ENCODE peak calls at places on chromosomes 2 and 18, in four cellular contexts. E is GM12891, W is K562, J is HL-60. P is an unnamed sample.

GRCh38 chr2:151930042-151930441 is 101.8 kb upstream of the ARL5A start:
- DNase-seq in J (no peak), E (no peak), W (no peak), P (no peak)

GRCh38 chr2:187434342-187434785 is 13.7 kb downstream of the CALCRL start:
- DNase-seq in E (no peak), J (no peak), W (no peak), P (no peak)

GRCh38 chr2:221844187-221844586 is 272.1 kb upstream of the EPHA4 start:
- DNase-seq in W (no peak), E (no peak), J (no peak), P (peak)

GRCh38 chr2:100365434-100365833 is 43.1 kb upstream of the LONRF2 start:
- DNase-seq in J (no peak), W (no peak), E (no peak), P (no peak)

GRCh38 chr2:189328451-189329249 is 112.6 kb upstream of the WDR75 start:
- DNase-seq in J (no peak), W (no peak), E (no peak), P (no peak)

GRCh38 chr2:146123714-146124113 is 1603.8 kb upstream of the ZEB2 start:
- DNase-seq in W (no peak), J (no peak), E (no peak), P (no peak)

GRCh38 chr2:239368321-239368720 is 32.5 kb downstream of the HDAC4 start:
- DNase-seq in J (no peak), E (no peak), W (no peak), P (no peak)

GRCh38 chr18:21391074-21391673 is 149.1 kb downstream of the GREB1L start:
- DNase-seq in E (no peak), J (no peak), W (no peak), P (peak)

GRCh38 chr18:57837917-57838548 is 34.9 kb upstream of the ATP8B1 start:
- DNase-seq in E (no peak), J (no peak), W (no peak), P (peak)

GRCh38 chr2:166609183-166609959 is 115.3 kb upstream of the SCN7A start:
- DNase-seq in W (no peak), E (no peak), J (no peak), P (no peak)

GRCh38 chr2:63364866-63365265 is 223.4 kb downstream of the WDPCP start:
- DNase-seq in J (no peak), W (no peak), E (no peak), P (no peak)

GRCh38 chr2:53476800-53477199 is 290.8 kb upstream of the CHAC2 start:
- DNase-seq in W (no peak), J (no peak), E (no peak), P (no peak)

GRCh38 chr18:56568986-56569385 is 69.4 kb downstream of the TXNL1 start:
- DNase-seq in J (peak), W (no peak), E (no peak), P (no peak)

GRCh38 chr18:9763876-9764605 is 55.9 kb downstream of the RAB31 start:
- DNase-seq in J (no peak), W (no peak), E (no peak), P (no peak)
- TF ChIP-seq SPI1 in J (no peak), W (no peak), E (no peak), P (no peak)

GRCh38 chr2:237687666-237688065 is 60.3 kb downstream of the LRRFIP1 start:
- DNase-seq in J (peak), W (no peak), E (peak), P (no peak)
- TF ChIP-seq SPI1 in J (no peak), W (no peak), E (no peak), P (no peak)

DNA sequence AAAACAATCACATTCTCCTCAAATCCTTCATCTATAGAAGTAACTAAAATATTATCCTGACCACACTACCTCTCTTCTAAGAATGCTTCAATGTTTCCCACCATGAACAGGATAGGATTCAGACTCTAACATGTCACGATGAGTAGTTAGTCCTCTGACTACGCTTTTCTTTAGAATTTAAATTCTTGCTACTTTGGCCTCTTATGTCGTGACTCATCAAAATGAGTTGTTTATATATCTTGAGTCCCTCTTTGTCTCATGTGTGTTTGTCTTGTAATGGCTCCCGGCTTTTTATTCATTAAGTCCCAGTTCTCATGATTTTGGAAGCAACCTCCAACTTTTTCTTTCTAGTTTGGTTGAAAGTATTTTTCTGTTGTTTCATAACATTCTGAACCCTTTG is 1289.2 kb downstream of the DSC3 start:
- DNase-seq in J (no peak), W (no peak), E (no peak), P (no peak)
- TF ChIP-seq SPI1 in J (no peak), W (no peak), E (no peak), P (no peak)

DNA sequence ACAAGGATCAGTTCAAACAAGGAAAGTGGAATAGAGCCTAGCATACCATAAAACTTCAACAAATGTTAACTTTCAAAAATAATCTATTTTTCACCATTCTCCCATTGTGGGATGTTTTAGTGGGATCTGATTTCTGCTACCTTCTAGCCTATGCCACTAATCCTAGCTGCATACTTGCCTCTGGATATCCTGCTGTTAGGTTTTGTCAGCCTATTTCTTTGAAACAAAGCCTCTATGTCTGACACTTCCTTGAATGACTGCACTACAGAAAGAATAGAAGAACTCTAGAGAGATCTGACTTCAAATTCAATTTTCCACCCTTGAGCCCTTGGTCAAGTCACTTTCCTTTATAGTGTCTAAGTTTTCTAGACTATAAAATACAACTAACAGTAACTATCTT is 291.5 kb downstream of the PTH2R start:
- DNase-seq in J (no peak), W (no peak), E (no peak), P (no peak)
- TF ChIP-seq SPI1 in J (no peak), W (no peak), E (no peak), P (no peak)

DNA sequence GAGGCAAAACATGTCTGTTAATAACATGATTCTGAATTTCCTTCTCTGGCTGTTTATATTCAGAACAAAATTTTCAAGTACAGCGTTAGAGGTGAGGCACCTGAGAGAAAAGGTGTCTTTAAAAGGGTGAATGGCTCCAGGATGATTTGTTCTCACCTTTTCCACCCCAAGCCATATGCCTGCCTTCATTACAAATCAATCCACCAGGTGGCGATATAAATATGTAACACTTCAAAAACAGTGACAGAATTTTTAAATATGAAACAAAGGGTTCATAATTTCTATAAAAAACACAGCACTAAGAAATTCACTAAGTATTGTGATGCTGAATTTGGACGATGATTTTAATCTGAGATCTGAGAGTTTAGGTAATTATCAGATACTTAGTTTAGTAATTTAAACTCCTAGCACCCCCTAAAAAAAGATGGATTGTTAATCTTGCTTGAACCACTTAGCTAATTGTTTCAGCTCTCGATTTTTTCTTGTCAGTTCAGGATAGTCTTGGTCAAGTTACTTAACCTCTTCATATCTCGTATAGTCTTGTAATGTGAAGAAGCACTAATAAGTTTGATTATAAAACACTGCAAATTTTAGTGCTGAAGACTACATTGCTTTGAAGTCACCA is 528.8 kb downstream of the CPS1 start:
- DNase-seq in J (peak), E (no peak), W (peak), P (no peak)
- TF ChIP-seq SPI1 in J (no peak), E (no peak), W (no peak), P (no peak)